ENCODE peak calls at places on chromosomes 7 and 10, in four cellular contexts. L is Karpas-422, K is mucosa of descending colon, A is hepatocyte. J is an unnamed sample.

GRCh38 chr10:28939352-28940157 is 262.2 kb downstream of the BAMBI start:
- DNase-seq in A (peak; percentile 93), K (peak; percentile 12), L (peak; percentile 44), J (peak; percentile 99)

GRCh38 chr10:128178319-128178937 is 52.2 kb upstream of the MKI67 start:
- DNase-seq in A (peak; percentile 45), K (peak; percentile 32), L (peak; percentile 77), J (peak; percentile 47)

GRCh38 chr7:111006040-111006439 is 84.9 kb upstream of the LRRN3 start:
- DNase-seq in K (no peak), A (no peak), L (no peak), J (no peak)

GRCh38 chr10:75352650-75353049 is 48.9 kb downstream of the ZNF503 start:
- DNase-seq in A (peak; percentile 37), L (no peak), K (no peak), J (no peak)

GRCh38 chr10:12720217-12720981 is 281.1 kb downstream of the CCDC3 start:
- DNase-seq in K (peak; percentile 98), L (no peak), A (peak; percentile 93), J (peak; percentile 84)

GRCh38 chr10:119401671-119402395 is 140.7 kb downstream of the RGS10 start:
- DNase-seq in A (peak; percentile 64), K (peak; percentile 48), L (no peak), J (no peak)

GRCh38 chr7:112869111-112869774 is 79.0 kb upstream of the TMEM168 start:
- DNase-seq in L (peak; percentile 86), A (peak; percentile 14), K (peak; percentile 41), J (peak; percentile 50)

GRCh38 chr10:126736737-126737136 is 66.2 kb upstream of the C10orf90 start:
- DNase-seq in L (no peak), K (no peak), A (peak; percentile 11), J (no peak)

GRCh38 chr7:112930787-112931186 is 140.6 kb upstream of the TMEM168 start:
- DNase-seq in K (no peak), A (no peak), L (no peak), J (no peak)

GRCh38 chr10:91632671-91633550 is at the start of gene PPP1R3C:
- DNase-seq in K (peak; percentile 75), A (peak; percentile 89), L (no peak), J (no peak)
- H3K4me1 ChIP-seq in K (peaks cover 4% of the 10 kb centered on the region), A (peaks cover 4% of the 10 kb centered on the region), L (no peaks in the 10 kb centered on the region), J (no peaks in the 10 kb centered on the region)

DNA sequence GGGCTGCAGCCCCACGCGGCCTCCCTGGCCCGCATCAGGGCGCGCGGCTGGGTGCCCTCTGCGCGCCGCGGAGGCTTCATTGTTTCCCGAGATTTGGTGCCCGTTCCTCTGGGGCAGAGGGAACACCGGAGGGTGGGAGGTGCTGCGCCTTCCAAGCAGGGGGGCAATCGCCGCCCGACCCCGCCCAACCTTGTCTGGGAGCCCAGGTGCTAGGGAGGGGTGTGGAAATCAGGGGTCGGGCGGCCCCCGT is 1.0 kb upstream of the NRP1 start:
- DNase-seq in A (no peak), L (no peak), K (no peak), J (no peak)
- H3K4me1 ChIP-seq in A (peaks cover 19% of the 10 kb centered on the region), L (no peaks in the 10 kb centered on the region), K (no peaks in the 10 kb centered on the region), J (peaks cover 22% of the 10 kb centered on the region)

GRCh38 chr10:103072276-103072675 is 120.8 kb downstream of the NT5C2 start:
- DNase-seq in A (no peak), L (no peak), K (no peak), J (no peak)

GRCh38 chr10:103067951-103068350 is 125.1 kb downstream of the NT5C2 start:
- DNase-seq in A (no peak), L (no peak), K (no peak), J (no peak)

GRCh38 chr10:103067484-103067883 is 125.6 kb downstream of the NT5C2 start:
- DNase-seq in A (no peak), K (no peak), L (no peak), J (no peak)

GRCh38 chr10:103072891-103073290 is 120.2 kb downstream of the NT5C2 start:
- DNase-seq in K (no peak), A (no peak), L (no peak), J (no peak)

DNA sequence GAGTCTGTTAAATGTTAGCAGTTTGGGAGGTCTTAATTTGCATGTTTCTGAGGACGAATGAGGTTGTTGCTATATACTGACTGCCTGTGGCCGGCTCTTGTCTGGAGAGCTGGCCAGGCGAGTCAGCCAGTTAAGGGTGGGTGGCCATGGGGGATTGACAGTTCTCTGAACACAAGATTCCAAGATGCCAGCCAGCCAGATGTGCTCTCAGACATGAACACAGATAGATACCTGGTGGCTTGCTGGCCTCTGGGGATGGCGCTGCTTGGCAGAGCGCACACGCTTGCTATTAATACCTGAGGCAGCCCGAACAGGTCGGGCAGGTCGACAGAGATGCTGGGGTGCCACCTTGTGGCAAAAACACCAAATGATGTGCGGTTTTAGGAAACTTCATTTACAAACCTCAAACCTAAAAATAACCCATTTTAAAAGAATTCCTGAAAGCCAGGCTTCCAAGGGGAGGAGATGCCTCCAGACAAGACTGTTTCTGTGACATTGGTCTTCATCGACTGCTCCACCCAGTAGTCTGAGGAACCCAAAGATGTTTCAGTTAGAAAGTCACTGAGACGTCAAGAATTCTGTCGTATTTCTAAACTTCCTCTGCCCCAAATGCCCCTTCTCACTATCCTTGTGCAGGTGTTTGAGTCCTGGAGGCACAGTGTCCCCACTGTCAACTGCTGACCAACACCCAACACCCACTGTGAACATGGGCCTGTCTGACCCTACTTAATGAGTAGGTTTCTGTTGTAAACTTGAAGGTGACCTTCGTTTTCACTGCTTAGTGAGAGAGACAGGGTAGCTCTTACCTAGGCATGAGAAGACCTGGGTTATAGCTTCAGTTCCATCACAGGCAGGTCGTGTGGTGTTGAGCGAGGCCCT is 123.4 kb downstream of the NT5C2 start:
- DNase-seq in L (peak; percentile 87), K (peak; percentile 88), A (peak; percentile 85), J (peak; percentile 78)
- H3K4me1 ChIP-seq in L (peaks cover 14% of the 10 kb centered on the region), K (no peaks in the 10 kb centered on the region), A (no peaks in the 10 kb centered on the region), J (peaks cover 3% of the 10 kb centered on the region)

GRCh38 chr7:155963356-155963755 is 151.1 kb upstream of the SHH start:
- DNase-seq in L (no peak), A (no peak), K (no peak), J (no peak)

GRCh38 chr7:155962968-155963300 is 150.7 kb upstream of the SHH start:
- DNase-seq in K (no peak), L (no peak), A (no peak), J (peak; percentile 9)

GRCh38 chr7:155963771-155964195 is 151.5 kb upstream of the SHH start:
- DNase-seq in K (no peak), A (no peak), L (no peak), J (no peak)

GRCh38 chr7:155964543-155964942 is 152.3 kb upstream of the SHH start:
- DNase-seq in K (no peak), A (no peak), L (no peak), J (no peak)

DNA sequence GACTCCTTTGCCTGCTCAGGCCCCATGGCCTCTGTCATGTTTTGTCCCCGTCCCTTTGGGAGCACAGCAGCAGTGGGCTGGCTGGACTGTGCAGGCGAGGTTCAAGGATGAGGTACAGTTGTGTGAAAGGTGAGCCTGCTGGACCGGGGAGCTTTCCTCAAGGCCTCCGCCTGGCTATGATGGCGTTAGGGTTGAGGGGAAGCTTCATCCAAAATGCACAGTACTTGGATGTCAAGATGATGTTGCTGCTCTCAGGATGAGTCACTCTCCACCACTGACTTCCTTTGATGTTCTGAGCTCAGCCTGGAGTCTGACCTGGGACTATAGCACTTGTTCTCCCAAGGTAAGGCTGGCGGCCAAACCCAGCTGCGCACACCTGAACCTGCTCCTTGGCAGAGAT is 152.7 kb upstream of the SHH start:
- DNase-seq in A (no peak), L (no peak), K (no peak), J (no peak)
- H3K4me1 ChIP-seq in A (no peaks in the 10 kb centered on the region), L (no peaks in the 10 kb centered on the region), K (peaks cover 5% of the 10 kb centered on the region), J (no peaks in the 10 kb centered on the region)

GRCh38 chr10:131900350-131901152 is at the start of gene PPP2R2D:
- DNase-seq in K (peak; percentile 96), L (peak; percentile 98), A (peak; percentile 98), J (peak; percentile 96)
- H3K4me1 ChIP-seq in K (peaks cover 25% of the 10 kb centered on the region), L (peaks cover 35% of the 10 kb centered on the region), A (peaks cover 26% of the 10 kb centered on the region), J (peaks cover 19% of the 10 kb centered on the region)

GRCh38 chr7:66630529-66630928 is 1.8 kb downstream of the KCTD7 start:
- DNase-seq in A (no peak), K (no peak), L (no peak), J (no peak)
- H3K4me1 ChIP-seq in A (peaks cover 14% of the 10 kb centered on the region), K (peaks cover 12% of the 10 kb centered on the region), L (peaks cover 65% of the 10 kb centered on the region), J (peaks cover 6% of the 10 kb centered on the region)

DNA sequence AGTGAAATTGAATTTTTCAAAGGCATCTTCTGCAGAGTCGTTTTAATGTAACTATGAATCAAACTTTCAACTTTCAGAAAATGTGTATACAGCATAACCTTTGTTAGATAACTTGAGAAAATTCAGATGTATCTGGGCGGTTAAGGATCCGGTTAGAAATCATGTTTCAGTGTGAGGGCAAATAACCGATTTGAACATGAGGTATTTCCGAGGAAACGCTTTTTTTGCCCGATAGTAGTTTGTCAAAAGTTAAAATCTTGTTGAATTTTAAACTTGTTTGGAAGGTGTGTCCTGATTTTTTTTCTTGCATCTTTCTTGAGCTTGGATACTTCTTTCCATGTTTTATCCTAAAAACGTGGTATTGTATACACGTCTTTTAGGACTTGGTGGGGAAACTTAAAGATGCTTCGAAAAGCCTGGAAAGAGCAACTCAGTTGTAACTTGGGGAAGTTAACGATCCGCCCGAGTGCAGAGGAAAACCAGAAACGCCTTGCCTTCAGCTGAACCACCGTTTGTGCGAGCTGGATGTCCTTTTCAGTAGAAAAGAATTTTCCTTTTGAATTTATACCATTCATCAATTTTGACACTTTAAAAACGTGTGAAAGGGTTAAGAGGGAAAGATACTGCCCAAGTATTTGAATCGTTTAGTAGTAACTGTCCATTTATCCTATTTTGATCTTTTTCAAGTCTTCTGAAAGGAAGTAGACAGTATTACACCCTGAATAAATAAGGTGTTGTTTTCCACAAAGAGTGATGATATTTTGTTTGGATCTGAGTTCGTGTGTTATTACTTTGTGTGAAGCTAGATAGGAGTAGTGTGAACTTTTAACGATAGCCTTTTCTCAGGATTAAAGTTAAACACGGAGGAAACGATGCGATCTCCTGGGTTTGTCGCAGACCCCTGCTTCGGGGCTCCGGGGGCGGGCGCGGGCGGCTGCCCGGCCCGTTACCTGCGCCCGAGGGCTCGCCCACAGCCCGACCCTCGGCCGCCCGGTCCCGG is 1.0 kb upstream of the BMI1 start:
- DNase-seq in A (no peak), K (peak; percentile 37), L (peak; percentile 48), J (no peak)
- H3K4me1 ChIP-seq in A (peaks cover 31% of the 10 kb centered on the region), K (peaks cover 33% of the 10 kb centered on the region), L (peaks cover 61% of the 10 kb centered on the region), J (peaks cover 35% of the 10 kb centered on the region)

DNA sequence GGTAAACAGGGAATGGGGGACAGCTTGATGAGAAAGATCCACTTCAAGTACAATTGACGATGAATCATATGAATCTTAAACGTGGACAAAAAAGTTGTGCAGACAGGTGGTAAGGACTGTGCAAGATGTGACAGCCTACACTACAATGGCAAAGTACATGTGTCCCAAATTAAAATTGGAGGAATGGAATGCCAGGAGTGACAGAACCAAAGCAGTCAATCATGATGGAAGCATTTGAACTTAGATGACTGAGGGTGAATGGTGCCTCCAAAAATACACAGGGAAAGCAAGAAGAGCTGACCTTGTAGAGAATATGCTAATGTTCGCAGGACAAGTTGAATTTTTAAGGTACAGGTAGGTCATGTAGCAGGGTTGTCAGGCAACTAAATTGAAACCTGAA is 150.3 kb upstream of the WNT16 start:
- DNase-seq in L (no peak), K (no peak), A (no peak), J (no peak)
- H3K4me1 ChIP-seq in L (peaks cover 30% of the 10 kb centered on the region), K (no peaks in the 10 kb centered on the region), A (no peaks in the 10 kb centered on the region), J (no peaks in the 10 kb centered on the region)

GRCh38 chr7:158956805-158957506 is 100.6 kb downstream of the DYNC2I1 start:
- DNase-seq in K (no peak), A (no peak), L (no peak), J (no peak)
- H3K4me1 ChIP-seq in K (peaks cover 9% of the 10 kb centered on the region), A (no peaks in the 10 kb centered on the region), L (peaks cover 9% of the 10 kb centered on the region), J (peaks cover 4% of the 10 kb centered on the region)

GRCh38 chr10:34256216-34256615 is 558.9 kb downstream of the PARD3 start:
- DNase-seq in K (peak; percentile 31), A (no peak), L (no peak), J (no peak)
- H3K4me1 ChIP-seq in K (peaks cover 8% of the 10 kb centered on the region), A (peaks cover 6% of the 10 kb centered on the region), L (no peaks in the 10 kb centered on the region), J (no peaks in the 10 kb centered on the region)